ENCODE peak calls at places on chromosomes 16 and 17, in seven cellular contexts. Z is lower lobe of right lung, D is pancreas, F is body of pancreas, U is heart right ventricle, S is upper lobe of left lung, K is right cardiac atrium. L is an unnamed sample.

GRCh38 chr17:17755715-17756114 is 74.5 kb downstream of the RAI1 start:
- ATAC-seq in Z (no peak), D (no peak), F (no peak), U (no peak), S (no peak), K (no peak), L (no peak)

GRCh38 chr16:57628008-57628781 is at the start of gene ADGRG1:
- ATAC-seq in Z (peak), D (peak), F (peak), U (peak), S (peak), K (peak), L (peak)

GRCh38 chr17:12568358-12569251 is 97.1 kb upstream of the MYOCD start:
- ATAC-seq in Z (peak), D (no peak), F (no peak), U (no peak), S (no peak), K (peak), L (no peak)

GRCh38 chr17:49881054-49881402 is 33.2 kb upstream of the TAC4 start:
- ATAC-seq in Z (peak), D (no peak), F (no peak), U (no peak), S (no peak), K (no peak), L (no peak)

GRCh38 chr16:81360135-81360534 is 45.4 kb downstream of the GAN start:
- ATAC-seq in Z (no peak), D (no peak), F (no peak), U (no peak), S (no peak), K (no peak), L (no peak)

GRCh38 chr17:15185625-15185991 is 79.5 kb downstream of the PMP22 start:
- ATAC-seq in Z (peak), D (peak), F (peak), U (peak), S (peak), K (peak), L (peak)

GRCh38 chr16:51353055-51353454 is 202.0 kb upstream of the SALL1 start:
- ATAC-seq in Z (no peak), D (no peak), F (no peak), U (no peak), S (no peak), K (no peak), L (no peak)

GRCh38 chr17:4513113-4514032 is 14.7 kb downstream of the SPNS2 start:
- ATAC-seq in Z (peak), D (peak), F (peak), U (no peak), S (no peak), K (no peak), L (no peak)

GRCh38 chr16:16059895-16060590 is 110.6 kb downstream of the ABCC1 start:
- ATAC-seq in Z (peak), D (peak), F (peak), U (no peak), S (no peak), K (peak), L (peak)

GRCh38 chr17:56976941-56977570 is 875 bp upstream of the SCPEP1 start:
- ATAC-seq in Z (no peak), D (peak), F (no peak), U (no peak), S (no peak), K (peak), L (peak)

GRCh38 chr17:59565171-59565958 is at the start of gene DHX40:
- ATAC-seq in Z (peak), D (peak), F (peak), U (peak), S (peak), K (peak), L (peak)

GRCh38 chr16:57592591-57593003 is 35.8 kb upstream of the ADGRG1 start:
- ATAC-seq in Z (peak), D (peak), F (no peak), U (peak), S (peak), K (peak), L (no peak)

GRCh38 chr16:78988361-78988992 is 612.1 kb downstream of the MAF start:
- ATAC-seq in Z (no peak), D (no peak), F (no peak), U (no peak), S (no peak), K (no peak), L (no peak)

GRCh38 chr17:5396612-5397011 is 22.9 kb downstream of the NUP88 start:
- ATAC-seq in Z (no peak), D (no peak), F (no peak), U (no peak), S (no peak), K (no peak), L (no peak)

GRCh38 chr17:6496116-6496481 is 51.8 kb downstream of the PIMREG start:
- ATAC-seq in Z (no peak), D (no peak), F (no peak), U (no peak), S (peak), K (no peak), L (no peak)

GRCh38 chr17:59287452-59287851 is 44.0 kb upstream of the YPEL2 start:
- ATAC-seq in Z (peak), D (peak), F (no peak), U (peak), S (peak), K (peak), L (peak)

GRCh38 chr17:8326591-8327583 is 12.8 kb upstream of the ODF4 start:
- ATAC-seq in Z (peak), D (peak), F (peak), U (peak), S (peak), K (peak), L (peak)

GRCh38 chr17:55580596-55581133 is 69.4 kb upstream of the SMIM36 start:
- ATAC-seq in Z (no peak), D (no peak), F (no peak), U (no peak), S (no peak), K (no peak), L (no peak)

GRCh38 chr16:4612977-4613635 is 1.6 kb downstream of the UBALD1 start:
- ATAC-seq in Z (no peak), D (no peak), F (no peak), U (no peak), S (no peak), K (no peak), L (no peak)

GRCh38 chr16:4613636-4614570 is 785 bp downstream of the UBALD1 start:
- ATAC-seq in Z (no peak), D (no peak), F (no peak), U (no peak), S (no peak), K (no peak), L (no peak)

GRCh38 chr16:4616047-4616811 is 1.5 kb upstream of the UBALD1 start:
- ATAC-seq in Z (peak), D (peak), F (peak), U (peak), S (peak), K (peak), L (peak)

GRCh38 chr16:4615389-4616046 is 830 bp upstream of the UBALD1 start:
- ATAC-seq in Z (no peak), D (no peak), F (peak), U (no peak), S (no peak), K (peak), L (no peak)

GRCh38 chr16:4614571-4615388 is at the start of gene UBALD1:
- ATAC-seq in Z (peak), D (peak), F (peak), U (peak), S (peak), K (peak), L (peak)
- H3K27ac ChIP-seq in Z (peak), D (peak), F (peak), U (peak), S (peak), K (peak), L (peak)

GRCh38 chr16:70678121-70678897 is 7.5 kb downstream of the MTSS2 start:
- ATAC-seq in Z (no peak), D (no peak), F (no peak), U (no peak), S (no peak), K (no peak), L (no peak)

GRCh38 chr16:70680495-70681381 is 5.1 kb downstream of the MTSS2 start:
- ATAC-seq in Z (no peak), D (no peak), F (no peak), U (no peak), S (no peak), K (no peak), L (no peak)

GRCh38 chr16:70681382-70682238 is 4.2 kb downstream of the MTSS2 start:
- ATAC-seq in Z (no peak), D (peak), F (no peak), U (no peak), S (no peak), K (no peak), L (no peak)

GRCh38 chr16:70678898-70679652 is 6.8 kb downstream of the MTSS2 start:
- ATAC-seq in Z (no peak), D (no peak), F (no peak), U (no peak), S (no peak), K (no peak), L (no peak)

GRCh38 chr16:70679653-70680494 is 6.0 kb downstream of the MTSS2 start:
- ATAC-seq in Z (no peak), D (no peak), F (no peak), U (peak), S (no peak), K (peak), L (peak)
- H3K4me3 ChIP-seq in Z (no peak), D (no peak), F (no peak), U (no peak), S (no peak), K (no peak), L (peak)

DNA sequence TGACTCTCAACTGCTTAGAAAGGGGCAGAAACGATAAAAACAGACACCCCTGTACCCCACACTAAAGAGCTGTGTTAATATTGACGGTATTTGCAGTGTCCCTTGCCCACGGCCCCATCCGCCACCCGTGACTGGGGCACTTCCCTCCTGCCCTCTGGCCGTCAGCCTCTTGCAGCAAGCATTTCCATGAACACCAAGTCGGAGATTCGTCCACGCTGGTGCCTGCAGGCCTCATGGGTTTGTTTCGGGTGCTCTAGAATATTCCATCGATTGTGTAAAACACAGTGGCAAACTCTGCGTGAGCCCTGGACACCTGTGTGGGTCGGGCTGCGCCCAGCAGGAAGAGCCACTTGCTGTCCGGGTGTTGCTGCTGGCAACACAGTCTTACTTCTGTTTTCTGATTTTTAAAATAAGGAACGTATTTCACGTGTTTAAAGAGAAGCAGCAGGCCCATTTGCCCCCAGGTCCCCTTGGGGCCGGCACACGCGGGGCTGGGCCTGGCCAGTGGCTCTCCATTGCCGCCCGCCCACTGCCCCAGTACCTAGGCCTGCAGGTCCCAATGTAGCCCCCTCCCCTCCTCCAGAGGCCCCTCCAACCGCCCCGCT is 10.1 kb downstream of the CYBC1 start:
- ATAC-seq in Z (peak), D (no peak), F (no peak), U (peak), S (peak), K (no peak), L (peak)
- H3K27ac ChIP-seq in Z (peak), D (no peak), F (no peak), U (no peak), S (peak), K (no peak), L (peak)

GRCh38 chr17:80717661-80718060 is 173.0 kb downstream of the RPTOR start:
- ATAC-seq in Z (no peak), D (no peak), F (no peak), U (no peak), S (no peak), K (no peak), L (no peak)
- H3K4me3 ChIP-seq in Z (no peak), D (no peak), F (no peak), U (no peak), S (no peak), K (no peak), L (no peak)

DNA sequence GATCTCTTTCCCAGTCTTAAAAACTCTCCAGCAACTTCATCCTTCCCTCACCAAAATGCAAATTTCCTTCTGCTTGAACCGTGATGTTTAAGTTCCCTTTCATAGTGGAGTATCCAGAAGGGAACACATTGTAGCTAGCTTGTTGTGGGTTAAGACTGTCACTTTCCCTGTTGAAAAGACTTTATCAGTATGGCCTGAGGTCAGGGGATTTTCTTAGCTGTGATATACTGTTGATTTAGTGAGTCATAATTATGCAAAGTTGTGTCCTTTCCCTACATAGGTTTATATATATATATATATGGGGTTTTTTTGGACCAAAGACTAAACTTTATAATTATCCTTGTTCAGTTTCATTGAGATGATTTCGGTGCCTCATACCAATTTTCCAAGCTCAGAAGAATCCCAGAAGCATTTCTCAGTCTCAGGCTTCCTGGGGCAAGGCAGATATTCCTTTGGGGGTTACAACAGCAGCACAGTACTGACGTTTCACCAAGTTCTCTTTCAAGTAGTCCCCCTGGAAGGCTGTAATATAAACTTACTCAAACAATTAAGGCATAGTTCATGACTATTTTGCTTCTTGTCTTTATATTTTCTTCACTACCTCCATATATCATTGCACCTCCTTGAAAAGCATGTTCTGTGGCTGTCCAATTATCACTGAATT is 35.7 kb downstream of the ESRP2 start:
- ATAC-seq in Z (peak), D (peak), F (peak), U (peak), S (no peak), K (peak), L (no peak)
- H3K27ac ChIP-seq in Z (no peak), D (no peak), F (peak), U (no peak), S (no peak), K (no peak), L (no peak)

DNA sequence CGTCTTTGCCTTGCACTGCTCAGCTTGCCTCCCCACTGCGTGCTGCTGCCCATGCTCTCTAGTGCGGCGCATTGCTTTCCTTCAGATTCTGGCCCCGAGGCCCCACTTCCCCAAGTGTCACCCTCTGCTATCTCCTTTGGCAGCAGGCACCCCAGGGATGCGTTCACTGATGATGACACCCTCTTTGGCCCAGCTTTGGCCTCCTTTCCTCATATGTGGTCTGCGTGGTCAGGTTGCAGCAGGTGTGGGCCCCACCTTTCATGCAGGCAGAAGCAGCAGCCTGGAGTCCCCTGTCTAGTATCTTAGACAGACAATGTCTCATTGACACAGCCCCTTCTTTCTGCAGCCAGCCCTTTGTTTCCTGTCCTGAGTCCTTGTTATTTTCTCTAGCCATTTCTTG is 4.8 kb upstream of the CCL3 start:
- ATAC-seq in Z (no peak), D (no peak), F (no peak), U (no peak), S (no peak), K (no peak), L (no peak)
- H3K4me3 ChIP-seq in Z (no peak), D (no peak), F (no peak), U (no peak), S (no peak), K (no peak), L (no peak)

GRCh38 chr17:80854220-80854619 is 137.4 kb upstream of the CHMP6 start:
- ATAC-seq in Z (no peak), D (no peak), F (no peak), U (no peak), S (no peak), K (no peak), L (no peak)

GRCh38 chr17:80852476-80853015 is 139.1 kb upstream of the CHMP6 start:
- ATAC-seq in Z (no peak), D (no peak), F (no peak), U (no peak), S (no peak), K (no peak), L (no peak)

GRCh38 chr17:80850817-80851216 is 140.8 kb upstream of the CHMP6 start:
- ATAC-seq in Z (no peak), D (no peak), F (no peak), U (no peak), S (no peak), K (no peak), L (no peak)

GRCh38 chr17:80851277-80851925 is 140.2 kb upstream of the CHMP6 start:
- ATAC-seq in Z (no peak), D (no peak), F (no peak), U (no peak), S (no peak), K (no peak), L (no peak)

GRCh38 chr17:80853076-80853475 is 138.6 kb upstream of the CHMP6 start:
- ATAC-seq in Z (no peak), D (no peak), F (no peak), U (no peak), S (no peak), K (no peak), L (no peak)
- H3K27ac ChIP-seq in Z (no peak), D (no peak), F (no peak), U (no peak), S (no peak), K (no peak), L (no peak)

DNA sequence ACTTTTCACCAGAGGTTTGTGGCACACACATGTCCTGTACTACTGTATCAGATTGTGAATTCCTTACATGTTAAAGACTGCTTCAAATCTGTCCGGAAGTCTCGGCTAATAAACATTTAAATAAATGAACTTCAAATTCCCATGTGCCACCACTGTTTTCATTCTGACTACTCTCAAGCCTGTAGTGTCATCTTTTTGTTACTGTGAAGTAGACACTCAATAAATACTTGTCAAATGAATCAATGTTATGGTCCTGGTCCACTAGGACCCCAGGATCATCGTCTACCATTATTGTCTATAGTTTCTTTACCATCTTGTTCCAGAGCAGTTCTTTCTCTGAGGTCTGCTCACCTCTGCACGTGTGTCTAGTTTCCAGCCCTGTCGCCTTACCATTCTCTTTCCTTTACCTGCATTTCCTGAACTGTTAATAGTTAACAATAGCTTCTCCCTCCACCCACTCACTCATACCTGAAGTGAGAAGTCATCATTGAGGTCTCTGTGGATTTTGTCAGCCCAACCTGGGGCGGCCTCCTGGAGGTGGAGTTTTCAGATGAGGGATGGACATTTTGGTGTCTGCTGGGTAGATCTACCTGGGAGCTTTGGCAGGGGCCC is 333.0 kb downstream of the SEC14L1 start:
- ATAC-seq in Z (no peak), D (peak), F (peak), U (no peak), S (no peak), K (no peak), L (no peak)
- H3K4me3 ChIP-seq in Z (no peak), D (no peak), F (no peak), U (no peak), S (no peak), K (no peak), L (no peak)

GRCh38 chr16:65540913-65541312 is 419.1 kb upstream of the CDH11 start:
- ATAC-seq in Z (no peak), D (no peak), F (no peak), U (no peak), S (no peak), K (no peak), L (no peak)
- H3K27ac ChIP-seq in Z (no peak), D (no peak), F (no peak), U (no peak), S (no peak), K (no peak), L (no peak)

GRCh38 chr17:78137392-78138203 is 7.0 kb downstream of the TMC8 start:
- ATAC-seq in Z (no peak), D (no peak), F (no peak), U (no peak), S (no peak), K (no peak), L (no peak)

GRCh38 chr17:78138204-78139060 is 7.8 kb upstream of the C17orf99 start:
- ATAC-seq in Z (no peak), D (no peak), F (no peak), U (no peak), S (no peak), K (no peak), L (no peak)

GRCh38 chr17:78142113-78142861 is 3.9 kb upstream of the C17orf99 start:
- ATAC-seq in Z (peak), D (peak), F (no peak), U (no peak), S (no peak), K (no peak), L (no peak)

GRCh38 chr17:78141437-78142112 is 4.6 kb upstream of the C17orf99 start:
- ATAC-seq in Z (no peak), D (no peak), F (no peak), U (no peak), S (no peak), K (no peak), L (no peak)

DNA sequence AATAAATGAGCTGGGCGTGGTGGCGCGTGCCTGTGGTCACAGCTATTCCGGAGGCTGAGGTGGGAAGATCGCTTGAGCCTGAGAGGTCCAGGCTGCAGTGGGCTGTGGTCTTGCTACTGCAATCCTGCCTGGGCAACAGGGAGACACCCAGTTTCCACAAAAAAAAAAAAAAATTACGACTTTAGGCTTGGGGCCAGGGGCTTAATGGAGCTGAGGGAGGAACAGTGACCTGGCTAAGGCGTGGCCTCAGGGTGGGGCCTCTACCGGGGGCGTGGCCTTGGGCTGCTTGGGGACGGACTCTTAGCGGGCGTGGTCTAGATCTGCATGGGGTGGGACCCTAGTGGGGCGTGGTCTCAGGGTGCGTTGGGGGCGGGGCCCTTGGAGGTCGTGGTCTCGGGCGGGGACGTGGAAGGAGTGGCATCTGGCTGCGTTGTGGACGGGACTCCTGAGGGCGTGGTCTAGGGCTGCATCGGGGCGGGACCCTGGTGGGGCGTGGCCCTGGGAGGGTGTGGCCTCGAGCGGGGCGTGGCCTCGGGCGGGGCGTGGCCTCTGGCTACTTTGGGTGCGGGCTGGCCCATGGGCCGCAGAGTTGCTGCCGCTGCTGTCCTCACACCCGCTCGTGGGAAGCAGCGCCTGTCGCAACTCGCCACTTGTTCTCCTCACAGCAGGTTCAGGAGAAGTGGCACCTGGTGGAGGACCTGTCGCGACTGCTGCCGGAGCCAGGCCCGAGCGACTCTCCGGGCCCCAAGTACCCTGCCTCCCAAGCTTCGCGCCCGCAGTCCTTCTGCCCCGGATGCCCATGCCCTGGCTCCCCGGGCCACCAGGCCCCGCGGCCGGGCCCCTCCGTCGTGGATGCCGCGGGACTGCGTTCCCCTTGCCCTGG is 5.8 kb upstream of the C17orf99 start:
- ATAC-seq in Z (peak), D (peak), F (peak), U (peak), S (peak), K (peak), L (peak)
- H3K4me3 ChIP-seq in Z (peak), D (no peak), F (no peak), U (peak), S (peak), K (no peak), L (peak)